ENCODE peak calls at places on chromosome 7, in nine cellular contexts. K is upper lobe of left lung, I is transverse colon, Z is GM12878, L is sigmoid colon, D is HepG2, Y is suprapubic skin, E is K562, T is H1. N is an unnamed sample.

GRCh38 chr7:93150200-93150835 is 2.1 kb upstream of the SAMD9L start:
- DNase-seq in K (no peak), E (no peak), Y (no peak), D (no peak), Z (no peak), I (no peak), L (no peak), T (no peak), N (no peak)

GRCh38 chr7:90595341-90595800 is 750 bp upstream of the CDK14 start:
- DNase-seq in Z (no peak), E (no peak), Y (no peak), K (no peak), D (no peak), T (no peak), I (no peak), L (no peak), N (no peak)

GRCh38 chr7:78039791-78040776 is 241.5 kb downstream of the PHTF2 start:
- DNase-seq in T (peak), Y (no peak), D (no peak), Z (no peak), I (peak), E (peak), K (peak), L (peak), N (peak)

GRCh38 chr7:7203813-7204575 is 21.6 kb downstream of the C1GALT1 start:
- DNase-seq in I (no peak), D (no peak), L (no peak), T (no peak), Z (no peak), Y (no peak), K (no peak), E (no peak), N (no peak)

GRCh38 chr7:26265061-26265460 is 26.6 kb upstream of the SNX10 start:
- DNase-seq in L (no peak), T (no peak), E (no peak), D (no peak), Y (no peak), Z (no peak), I (no peak), K (no peak), N (no peak)

GRCh38 chr7:378041-378420 is 88.1 kb downstream of the FOXL3 start:
- DNase-seq in Z (no peak), K (no peak), Y (no peak), T (no peak), E (no peak), D (no peak), L (no peak), I (no peak), N (peak)

GRCh38 chr7:73701357-73701995 is 18.0 kb downstream of the STX1A start:
- DNase-seq in Y (no peak), T (peak), E (peak), Z (no peak), D (peak), I (peak), K (no peak), L (no peak), N (no peak)

GRCh38 chr7:40403664-40404476 is 269.1 kb downstream of the SUGCT start:
- DNase-seq in I (no peak), Y (no peak), D (peak), E (no peak), Z (no peak), T (no peak), K (no peak), L (no peak), N (no peak)

GRCh38 chr7:40455485-40455884 is 320.7 kb downstream of the SUGCT start:
- DNase-seq in T (no peak), K (no peak), L (no peak), D (peak), Z (no peak), I (no peak), Y (no peak), E (no peak), N (no peak)

GRCh38 chr7:95766657-95767056 is 5.7 kb upstream of the DYNC1I1 start:
- DNase-seq in Y (no peak), L (no peak), K (no peak), T (no peak), D (no peak), Z (no peak), E (no peak), I (no peak), N (no peak)

GRCh38 chr7:27212587-27213149 is 12.8 kb upstream of the HOXA13 start:
- DNase-seq in E (no peak), Y (no peak), T (no peak), Z (no peak), I (no peak), L (no peak), K (no peak), D (no peak), N (no peak)

GRCh38 chr7:181738-182137 is 10.6 kb upstream of the FAM20C start:
- DNase-seq in D (no peak), L (no peak), K (peak), T (no peak), I (no peak), E (no peak), Z (no peak), Y (no peak), N (no peak)

GRCh38 chr7:32502656-32503189 is 7.4 kb downstream of the AVL9 start:
- DNase-seq in D (no peak), T (no peak), I (no peak), Y (no peak), K (no peak), E (no peak), Z (no peak), L (no peak), N (no peak)

GRCh38 chr7:123275036-123275753 is 75.4 kb upstream of the SLC13A1 start:
- DNase-seq in D (no peak), Y (no peak), I (no peak), K (no peak), Z (no peak), T (no peak), E (no peak), L (no peak), N (no peak)

GRCh38 chr7:27840314-27840713 is 100.4 kb downstream of the TAX1BP1 start:
- DNase-seq in D (no peak), K (peak), Z (no peak), T (no peak), Y (no peak), I (no peak), E (no peak), L (no peak), N (no peak)

GRCh38 chr7:4074994-4075393 is 607.1 kb upstream of the FOXK1 start:
- DNase-seq in Y (no peak), L (no peak), I (no peak), Z (no peak), K (no peak), T (no peak), E (no peak), D (no peak), N (peak)

GRCh38 chr7:46162582-46162981 is 241.5 kb upstream of the IGFBP3 start:
- DNase-seq in L (no peak), I (no peak), T (no peak), Z (no peak), K (no peak), E (no peak), D (no peak), Y (no peak), N (no peak)

GRCh38 chr7:70091362-70091761 is 493.1 kb downstream of the AUTS2 start:
- DNase-seq in Z (no peak), D (no peak), T (no peak), K (no peak), L (no peak), E (no peak), Y (no peak), I (no peak), N (no peak)

GRCh38 chr7:80278737-80279136 is 144.1 kb downstream of the GNAI1 start:
- DNase-seq in T (no peak), Y (no peak), D (no peak), I (no peak), Z (no peak), L (no peak), E (no peak), K (no peak), N (no peak)

GRCh38 chr7:127189885-127190284 is 62.9 kb downstream of the GRM8 start:
- DNase-seq in E (no peak), Z (no peak), T (no peak), K (no peak), L (no peak), Y (no peak), D (no peak), I (no peak), N (no peak)

GRCh38 chr7:116465125-116465524 is 34.4 kb upstream of the CAV2 start:
- DNase-seq in Z (no peak), I (no peak), K (no peak), E (peak), D (no peak), L (no peak), T (no peak), Y (no peak), N (no peak)

GRCh38 chr7:125423444-125424155 is 494.0 kb upstream of the POT1 start:
- DNase-seq in E (no peak), Y (no peak), T (no peak), I (no peak), Z (no peak), D (no peak), K (no peak), L (no peak), N (no peak)

GRCh38 chr7:45188736-45189135 is 31.1 kb downstream of the RAMP3 start:
- DNase-seq in E (no peak), Z (no peak), I (no peak), T (no peak), D (no peak), Y (no peak), K (no peak), L (no peak), N (peak)

GRCh38 chr7:100475549-100475948 is 3.5 kb downstream of the TSC22D4 start:
- DNase-seq in E (peak), I (no peak), D (no peak), Y (no peak), L (no peak), T (no peak), K (no peak), Z (no peak), N (no peak)

GRCh38 chr7:44076101-44076895 is 6.0 kb downstream of the POLM start:
- DNase-seq in L (peak), E (no peak), Z (no peak), D (no peak), T (no peak), Y (no peak), I (no peak), K (no peak), N (peak)

GRCh38 chr7:29622335-29623265 is 59.0 kb downstream of the PRR15 start:
- DNase-seq in E (no peak), I (no peak), T (no peak), D (no peak), K (no peak), Y (no peak), Z (no peak), L (no peak), N (no peak)

GRCh38 chr7:98569606-98570337 is 47.3 kb upstream of the NPTX2 start:
- DNase-seq in E (no peak), Y (no peak), Z (no peak), I (peak), L (peak), T (no peak), K (no peak), D (no peak), N (no peak)

GRCh38 chr7:47413526-47414341 is 168.2 kb downstream of the TNS3 start:
- DNase-seq in I (no peak), L (peak), Z (no peak), K (no peak), E (no peak), T (no peak), Y (no peak), D (no peak), N (no peak)

GRCh38 chr7:112985377-112985987 is 101.1 kb downstream of the GPR85 start:
- DNase-seq in Y (no peak), Z (no peak), I (no peak), E (no peak), L (peak), K (no peak), T (no peak), D (no peak), N (no peak)

GRCh38 chr7:25391295-25391861 is 163.1 kb upstream of the NPVF start:
- DNase-seq in D (peak), T (no peak), I (no peak), K (no peak), L (no peak), E (peak), Z (no peak), Y (no peak), N (no peak)

GRCh38 chr7:107680478-107680877 is 19.9 kb downstream of the SLC26A4 start:
- DNase-seq in T (no peak), L (no peak), Y (no peak), Z (no peak), E (no peak), I (no peak), D (no peak), K (no peak), N (no peak)
- TF ChIP-seq POLR2AphosphoS5 in T (no peak), L (no peak), Y (no peak), Z (no peak), E (no peak), I (no peak), D (no peak), K (no peak), N (no peak)

GRCh38 chr7:151081170-151082101 is 827 bp upstream of the FASTK start:
- DNase-seq in T (no peak), D (no peak), Z (no peak), E (peak), Y (peak), L (no peak), I (peak), K (peak), N (peak)
- TF ChIP-seq POLR2A in T (no peak), D (no peak), Z (no peak), E (no peak), Y (no peak), L (no peak), I (no peak), K (no peak), N (no peak)

DNA sequence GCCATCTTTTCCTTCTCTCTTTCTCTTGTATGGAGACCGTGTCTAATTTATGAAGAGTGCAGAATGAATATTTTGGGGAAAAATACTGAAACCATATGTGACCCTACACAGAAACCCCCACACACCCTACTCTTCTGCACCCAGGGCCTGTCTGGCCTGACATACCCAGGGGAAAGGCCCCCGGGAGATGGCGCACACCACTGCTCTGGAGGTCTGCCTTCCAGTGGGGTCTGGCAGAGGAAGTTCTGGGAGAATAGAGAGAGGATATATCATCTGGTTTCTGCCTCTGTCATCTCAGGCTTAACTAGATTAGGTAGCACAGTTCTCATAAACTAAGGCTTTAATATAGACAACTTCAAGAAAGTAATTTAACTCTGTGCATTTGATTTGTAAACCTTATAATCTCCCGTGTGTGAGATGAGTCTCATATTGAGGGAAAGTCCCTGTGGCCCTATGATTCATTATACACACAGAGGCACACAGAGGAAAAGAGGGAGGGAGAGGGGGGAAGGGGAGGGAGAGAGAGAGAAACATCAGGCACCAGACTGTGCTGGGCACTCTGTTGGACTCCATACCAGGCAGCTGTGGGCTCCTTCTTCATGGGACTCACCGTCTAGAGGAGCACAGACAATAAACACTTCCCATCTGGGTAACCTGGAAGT is 123.3 kb downstream of the AOAH start:
- DNase-seq in Y (no peak), K (no peak), D (no peak), T (no peak), Z (no peak), E (no peak), L (no peak), I (no peak), N (no peak)
- TF ChIP-seq EP300 in Y (no peak), K (no peak), D (no peak), T (no peak), Z (no peak), E (no peak), L (no peak), I (no peak), N (no peak)

DNA sequence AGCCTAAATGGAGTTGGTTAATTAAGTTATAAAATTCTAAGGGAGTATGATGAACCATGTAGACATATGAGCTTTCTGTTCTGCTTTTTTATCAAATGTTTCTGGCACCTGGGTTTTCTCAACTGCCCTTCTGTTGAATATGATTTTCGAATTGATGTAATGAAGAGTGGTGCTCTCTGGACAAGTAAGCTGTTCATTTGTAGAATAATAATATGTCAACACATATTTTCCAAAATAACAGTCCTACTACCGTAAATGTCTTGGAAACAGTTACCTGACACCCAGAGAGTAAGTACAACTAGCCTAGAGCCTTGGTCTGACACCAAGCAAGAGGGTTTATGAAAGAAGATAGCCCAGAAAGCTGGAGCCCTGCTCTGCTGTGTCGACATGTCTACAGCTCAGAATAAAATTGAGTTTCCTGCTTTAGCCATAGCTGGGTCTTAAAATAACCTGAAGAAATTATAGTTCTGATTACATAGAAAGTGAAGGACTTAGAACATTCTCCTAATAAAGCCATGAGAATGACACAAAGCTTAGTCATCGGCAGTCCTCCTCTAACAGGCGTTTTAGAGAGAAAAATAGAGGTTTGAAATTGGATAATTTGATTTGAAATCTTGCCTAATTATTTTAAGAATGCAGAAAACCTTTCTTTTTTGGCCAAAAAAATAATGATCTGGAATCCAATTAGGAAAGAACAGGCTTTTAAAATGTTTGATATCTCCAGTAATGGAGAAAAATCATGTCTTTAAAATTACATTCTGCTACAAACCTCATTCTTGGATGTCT is 25.1 kb downstream of the HDAC9 start:
- DNase-seq in K (no peak), D (no peak), Y (no peak), E (no peak), L (no peak), I (no peak), Z (no peak), T (no peak), N (no peak)
- TF ChIP-seq POLR2AphosphoS5 in K (no peak), D (no peak), Y (no peak), E (no peak), L (no peak), I (no peak), Z (no peak), T (no peak), N (no peak)

GRCh38 chr7:130942211-130942964 is 208.4 kb upstream of the KLF14 start:
- DNase-seq in K (no peak), D (peak), E (peak), I (peak), T (no peak), Z (no peak), Y (no peak), L (no peak), N (peak)

GRCh38 chr7:130940907-130941306 is 206.9 kb upstream of the KLF14 start:
- DNase-seq in K (no peak), E (no peak), Y (no peak), Z (no peak), T (no peak), L (no peak), I (no peak), D (no peak), N (no peak)

GRCh38 chr7:130940326-130940725 is 206.3 kb upstream of the KLF14 start:
- DNase-seq in I (no peak), L (no peak), Z (no peak), K (no peak), T (no peak), Y (no peak), E (no peak), D (no peak), N (no peak)

GRCh38 chr7:130943336-130943901 is 209.4 kb upstream of the KLF14 start:
- DNase-seq in Y (no peak), E (no peak), D (no peak), T (no peak), Z (no peak), L (no peak), K (no peak), I (no peak), N (no peak)

GRCh38 chr7:130941322-130942210 is 207.6 kb upstream of the KLF14 start:
- DNase-seq in Y (no peak), Z (no peak), I (peak), E (peak), T (no peak), K (peak), L (no peak), D (peak), N (peak)
- TF ChIP-seq POLR2A in Y (no peak), Z (peak), I (peak), E (peak), T (no peak), K (no peak), L (no peak), D (peak), N (no peak)